ENCODE peak calls at places on chromosomes 11 and 22, in six cellular contexts. N, D, E, S, B and J are unnamed samples.

GRCh38 chr11:8256271-8257002 is 7.2 kb downstream of the LMO1 start:
- DNase-seq in N (no peak), E (peak; percentile 27), S (no peak), D (no peak), B (no peak), J (peak; percentile 14)

GRCh38 chr11:65767406-65767805 is 13.4 kb downstream of the AP5B1 start:
- DNase-seq in E (no peak), B (no peak), D (no peak), S (no peak), N (no peak), J (no peak)

GRCh38 chr22:17035246-17035645 is 27.2 kb upstream of the GAB4 start:
- DNase-seq in E (no peak), D (no peak), B (no peak), S (no peak), N (peak; percentile 57), J (no peak)

GRCh38 chr22:44182591-44183588 is 2.2 kb downstream of the PARVG start:
- DNase-seq in N (peak; percentile 57), S (no peak), B (no peak), E (peak; percentile 85), D (no peak), J (peak; percentile 95)

GRCh38 chr11:113994077-113994954 is 19.4 kb downstream of the HTR3A start:
- DNase-seq in B (peak; percentile 42), S (peak; percentile 76), N (peak; percentile 36), E (no peak), D (no peak), J (peak; percentile 73)

GRCh38 chr11:6414874-6415328 is 4.0 kb downstream of the APBB1 start:
- DNase-seq in S (no peak), N (no peak), D (no peak), E (no peak), B (no peak), J (no peak)

GRCh38 chr11:119115484-119116234 is 5.7 kb upstream of the HINFP start:
- DNase-seq in B (no peak), D (no peak), S (no peak), N (no peak), E (peak; percentile 84), J (peak; percentile 86)

GRCh38 chr22:46022881-46023512 is 46.0 kb upstream of the WNT7B start:
- DNase-seq in S (no peak), N (no peak), B (no peak), D (no peak), E (no peak), J (no peak)

GRCh38 chr11:30774451-30774850 is 188.3 kb upstream of the MPPED2 start:
- DNase-seq in B (no peak), N (no peak), D (no peak), E (no peak), S (peak; percentile 73), J (no peak)

GRCh38 chr11:2930705-2931415 is 1.6 kb upstream of the PHLDA2 start:
- DNase-seq in S (peak; percentile 79), B (peak; percentile 93), N (peak; percentile 91), D (peak; percentile 23), E (peak; percentile 94), J (peak; percentile 89)
- TF ChIP-seq CTCF in S (peak; percentile 70), B (peak; percentile 61), N (no peak), D (peak; percentile 56), E (peak; percentile 65), J (peak; percentile 19)

DNA sequence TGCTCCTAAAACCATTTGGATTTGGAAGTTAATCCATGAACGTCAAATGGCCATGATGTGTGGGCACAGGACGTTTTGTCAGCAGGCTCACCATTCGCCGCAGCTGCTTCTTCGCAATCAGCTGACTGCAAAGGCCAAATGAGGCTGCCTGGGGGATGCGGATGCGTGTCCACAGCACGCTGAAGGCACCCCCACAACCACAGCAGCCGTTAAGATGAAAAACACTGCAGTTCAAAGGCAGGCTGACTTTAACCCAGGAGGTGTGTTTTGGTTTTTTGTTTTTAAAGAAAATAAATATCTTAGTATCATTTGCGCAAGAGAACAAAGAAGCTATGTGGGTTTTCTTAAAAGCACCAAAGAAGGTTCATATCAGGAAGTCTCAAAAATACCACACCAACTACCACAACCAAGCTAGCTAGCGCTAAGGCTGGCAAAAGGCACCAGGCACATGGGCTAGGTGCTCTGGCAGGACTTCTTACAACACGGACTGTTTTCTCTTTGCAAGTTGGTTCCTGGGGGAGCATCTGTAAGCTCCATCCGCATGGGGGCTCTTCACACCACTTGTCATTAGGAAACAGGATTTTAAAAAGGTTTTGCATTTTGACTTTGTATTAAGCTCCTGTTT is 22.3 kb upstream of the NAP1L4 start:
- DNase-seq in E (no peak), B (no peak), D (no peak), N (no peak), S (no peak), J (peak; percentile 86)
- H3K4me1 ChIP-seq in E (no peaks in the 10 kb centered on the region), B (no peaks in the 10 kb centered on the region), D (peaks cover 12% of the 10 kb centered on the region), N (no peaks in the 10 kb centered on the region), S (no peaks in the 10 kb centered on the region), J (no peaks in the 10 kb centered on the region)

GRCh38 chr11:86205415-86206268 is 38.9 kb upstream of the EED start:
- DNase-seq in B (no peak), S (no peak), N (no peak), E (no peak), D (no peak), J (no peak)
- TF ChIP-seq CTCF in B (no peak), S (no peak), N (no peak), E (no peak), D (no peak), J (no peak)

DNA sequence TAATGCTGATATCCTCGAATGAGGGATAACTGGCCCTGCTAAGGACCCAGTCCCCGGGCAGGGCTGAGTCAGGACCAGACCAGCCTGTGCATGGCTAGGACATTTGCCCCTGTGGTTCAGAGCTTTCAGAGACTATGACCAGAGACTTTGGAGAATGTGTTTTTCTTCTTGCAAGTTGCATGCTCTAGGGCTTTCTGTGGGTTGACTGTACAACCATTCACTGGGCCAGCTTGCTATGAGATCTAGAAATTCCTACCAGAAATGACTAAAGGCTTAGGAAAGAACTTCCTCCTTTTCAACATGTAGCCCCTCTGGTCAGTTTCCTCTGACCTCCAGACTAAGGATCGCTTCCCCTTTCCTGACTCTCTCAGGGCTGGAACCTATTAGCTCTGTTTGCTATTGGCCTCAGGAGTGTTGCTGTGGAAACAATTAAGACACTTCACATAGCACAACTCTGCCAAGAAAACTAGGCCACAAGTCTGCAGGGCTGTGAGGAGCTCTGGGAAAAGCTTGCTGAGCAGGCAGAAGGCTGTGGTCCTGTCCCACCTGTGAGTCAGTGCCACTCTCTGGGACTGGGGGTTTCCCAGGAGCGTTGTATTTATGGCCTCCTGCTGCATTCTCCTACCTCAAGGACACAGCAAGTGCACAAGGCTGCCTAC is 10.7 kb downstream of the CRY2 start:
- DNase-seq in B (peak; percentile 71), S (no peak), E (no peak), D (peak; percentile 84), N (peak; percentile 44), J (no peak)
- H3K4me1 ChIP-seq in B (peaks cover 50% of the 10 kb centered on the region), S (peaks cover 17% of the 10 kb centered on the region), E (peaks cover 74% of the 10 kb centered on the region), D (peaks cover 30% of the 10 kb centered on the region), N (peaks cover 55% of the 10 kb centered on the region), J (peaks cover 61% of the 10 kb centered on the region)

GRCh38 chr11:121029813-121030445 is 6.0 kb downstream of the TBCEL start:
- DNase-seq in S (no peak), B (no peak), E (no peak), D (no peak), N (no peak), J (no peak)

GRCh38 chr11:121031167-121031566 is 7.3 kb downstream of the TBCEL start:
- DNase-seq in D (no peak), N (no peak), E (no peak), S (no peak), B (no peak), J (no peak)

GRCh38 chr11:121035169-121035755 is 11.4 kb downstream of the TBCEL start:
- DNase-seq in S (no peak), B (no peak), E (no peak), N (no peak), D (no peak), J (no peak)

GRCh38 chr11:121033635-121034034 is 9.7 kb downstream of the TBCEL start:
- DNase-seq in S (no peak), E (no peak), B (no peak), N (no peak), D (no peak), J (no peak)

GRCh38 chr11:121032546-121032945 is 8.6 kb downstream of the TBCEL start:
- DNase-seq in E (no peak), N (no peak), B (no peak), S (no peak), D (no peak), J (no peak)
- TF ChIP-seq CTCF in E (peak; percentile 21), N (no peak), B (no peak), S (no peak), D (peak; percentile 1), J (no peak)